ENCODE peak calls at places on chromosomes 6 and 20, in five cellular contexts. One of them, this sample, is unnamed.

GRCh38 chr6:30100585-30101422 is 12.1 kb downstream of the TRIM31 start:
- DNase-seq in gastrocnemius medialis: no peak
- DNase-seq in thoracic aorta: no peak
- DNase-seq in small intestine: peak
- DNase-seq in upper lobe of right lung: peak
- DNase-seq in this sample: no peak

GRCh38 chr6:131761061-131761761 is 46.6 kb upstream of the ENPP1 start:
- DNase-seq in thoracic aorta: no peak
- DNase-seq in gastrocnemius medialis: no peak
- DNase-seq in small intestine: no peak
- DNase-seq in upper lobe of right lung: no peak
- DNase-seq in this sample: peak

GRCh38 chr6:118918326-118918725 is 16.6 kb downstream of the MCM9 start:
- DNase-seq in small intestine: no peak
- DNase-seq in gastrocnemius medialis: no peak
- DNase-seq in thoracic aorta: no peak
- DNase-seq in upper lobe of right lung: no peak
- DNase-seq in this sample: no peak

GRCh38 chr20:20719411-20719810 is 7.0 kb upstream of the RALGAPA2 start:
- DNase-seq in small intestine: no peak
- DNase-seq in gastrocnemius medialis: no peak
- DNase-seq in thoracic aorta: no peak
- DNase-seq in upper lobe of right lung: no peak
- DNase-seq in this sample: no peak

GRCh38 chr20:25346349-25346748 is 44.3 kb downstream of the ABHD12 start:
- DNase-seq in upper lobe of right lung: no peak
- DNase-seq in gastrocnemius medialis: no peak
- DNase-seq in thoracic aorta: no peak
- DNase-seq in small intestine: no peak
- DNase-seq in this sample: no peak

GRCh38 chr6:110415297-110415916 is at the start of gene DDO:
- DNase-seq in upper lobe of right lung: peak
- DNase-seq in gastrocnemius medialis: peak
- DNase-seq in thoracic aorta: peak
- DNase-seq in small intestine: peak
- DNase-seq in this sample: peak

GRCh38 chr20:50017576-50018248 is 34.9 kb downstream of the SNAI1 start:
- DNase-seq in gastrocnemius medialis: no peak
- DNase-seq in upper lobe of right lung: no peak
- DNase-seq in small intestine: no peak
- DNase-seq in thoracic aorta: no peak
- DNase-seq in this sample: no peak

GRCh38 chr20:14337400-14338171 is at the start of gene FLRT3:
- DNase-seq in gastrocnemius medialis: peak
- DNase-seq in thoracic aorta: peak
- DNase-seq in upper lobe of right lung: peak
- DNase-seq in small intestine: peak
- DNase-seq in this sample: peak

GRCh38 chr20:19397676-19398075 is 185.2 kb downstream of the SLC24A3 start:
- DNase-seq in small intestine: no peak
- DNase-seq in upper lobe of right lung: no peak
- DNase-seq in gastrocnemius medialis: no peak
- DNase-seq in thoracic aorta: no peak
- DNase-seq in this sample: no peak

GRCh38 chr6:137839076-137839475 is 28.0 kb upstream of the TNFAIP3 start:
- DNase-seq in upper lobe of right lung: no peak
- DNase-seq in small intestine: no peak
- DNase-seq in thoracic aorta: no peak
- DNase-seq in gastrocnemius medialis: no peak
- DNase-seq in this sample: no peak

GRCh38 chr20:4341804-4342560 is 326.6 kb upstream of the RNF24 start:
- DNase-seq in thoracic aorta: no peak
- DNase-seq in gastrocnemius medialis: no peak
- DNase-seq in small intestine: no peak
- DNase-seq in upper lobe of right lung: no peak
- DNase-seq in this sample: peak

GRCh38 chr6:157471895-157472686 is 91.1 kb downstream of the ZDHHC14 start:
- DNase-seq in small intestine: no peak
- DNase-seq in gastrocnemius medialis: no peak
- DNase-seq in thoracic aorta: no peak
- DNase-seq in upper lobe of right lung: peak
- DNase-seq in this sample: no peak

GRCh38 chr6:107132330-107132954 is 17.1 kb upstream of the BEND3 start:
- DNase-seq in thoracic aorta: no peak
- DNase-seq in gastrocnemius medialis: no peak
- DNase-seq in upper lobe of right lung: no peak
- DNase-seq in small intestine: no peak
- DNase-seq in this sample: peak

GRCh38 chr20:46118481-46119020 is 437 bp downstream of the CD40 start:
- DNase-seq in small intestine: peak
- DNase-seq in upper lobe of right lung: peak
- DNase-seq in gastrocnemius medialis: peak
- DNase-seq in thoracic aorta: no peak
- DNase-seq in this sample: no peak

GRCh38 chr20:13784271-13784892 is 337 bp downstream of the ESF1 start:
- DNase-seq in gastrocnemius medialis: no peak
- DNase-seq in upper lobe of right lung: no peak
- DNase-seq in thoracic aorta: no peak
- DNase-seq in small intestine: no peak
- DNase-seq in this sample: no peak

GRCh38 chr20:19492116-19492515 is 265.9 kb upstream of the RIN2 start:
- DNase-seq in thoracic aorta: no peak
- DNase-seq in gastrocnemius medialis: no peak
- DNase-seq in small intestine: no peak
- DNase-seq in upper lobe of right lung: no peak
- DNase-seq in this sample: no peak

GRCh38 chr6:54710430-54710829 is 136.1 kb upstream of the FAM83B start:
- DNase-seq in gastrocnemius medialis: no peak
- DNase-seq in thoracic aorta: no peak
- DNase-seq in upper lobe of right lung: no peak
- DNase-seq in small intestine: no peak
- DNase-seq in this sample: no peak

GRCh38 chr6:98845201-98846020 is 11.0 kb downstream of the POU3F2 start:
- DNase-seq in small intestine: peak
- DNase-seq in gastrocnemius medialis: peak
- DNase-seq in thoracic aorta: no peak
- DNase-seq in upper lobe of right lung: peak
- DNase-seq in this sample: peak

DNA sequence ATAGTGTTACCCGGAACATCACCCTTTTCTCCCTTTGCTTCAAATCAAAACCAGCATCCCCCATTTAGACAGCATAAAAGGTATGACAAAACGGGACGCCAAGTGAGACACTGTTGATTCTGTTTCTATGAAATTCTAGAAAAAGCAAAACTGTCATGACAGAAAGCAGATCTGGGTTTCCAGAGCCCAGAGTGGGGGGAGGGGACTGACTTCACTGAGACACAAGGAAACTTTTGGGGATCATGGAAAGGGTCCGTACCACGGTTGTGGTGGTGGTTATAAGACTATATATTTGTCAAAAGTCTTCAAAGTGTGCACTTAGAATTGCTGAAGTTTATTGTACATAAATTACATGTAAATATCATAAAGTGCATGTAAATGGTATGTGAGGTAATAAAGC is 82.6 kb downstream of the SLC22A3 start:
- DNase-seq in small intestine: no peak
- DNase-seq in upper lobe of right lung: no peak
- DNase-seq in thoracic aorta: no peak
- DNase-seq in gastrocnemius medialis: no peak
- DNase-seq in this sample: no peak
- H3K27ac ChIP-seq in small intestine: peak
- H3K27ac ChIP-seq in upper lobe of right lung: no peak
- H3K27ac ChIP-seq in thoracic aorta: peak
- H3K27ac ChIP-seq in gastrocnemius medialis: peak
- H3K27ac ChIP-seq in this sample: no peak

GRCh38 chr6:170296423-170296745 is 5.5 kb upstream of the DLL1 start:
- DNase-seq in upper lobe of right lung: no peak
- DNase-seq in small intestine: no peak
- DNase-seq in thoracic aorta: no peak
- DNase-seq in gastrocnemius medialis: no peak
- DNase-seq in this sample: no peak
- H3K27ac ChIP-seq in upper lobe of right lung: no peak
- H3K27ac ChIP-seq in small intestine: peak
- H3K27ac ChIP-seq in thoracic aorta: no peak
- H3K27ac ChIP-seq in gastrocnemius medialis: no peak
- H3K27ac ChIP-seq in this sample: no peak

DNA sequence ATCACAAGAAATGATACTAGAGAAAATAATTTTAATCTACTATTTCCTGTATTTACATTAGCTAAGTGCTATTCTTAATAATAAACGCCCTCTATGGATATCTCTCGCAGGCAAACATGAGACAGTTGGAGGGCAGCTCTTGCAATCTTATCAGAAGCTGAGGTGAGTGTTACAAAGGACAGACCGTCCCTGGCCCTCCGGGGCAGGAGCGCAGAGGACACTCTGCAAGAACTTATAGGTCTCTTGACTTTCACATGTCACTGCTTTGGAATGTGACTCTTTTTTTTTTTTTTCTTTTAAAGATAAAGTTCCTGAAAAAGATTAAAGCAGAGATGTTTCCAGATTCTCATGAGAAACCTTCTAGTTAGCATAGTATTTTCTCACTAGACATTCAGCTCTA is 57.3 kb downstream of the SYTL3 start:
- DNase-seq in gastrocnemius medialis: peak
- DNase-seq in small intestine: peak
- DNase-seq in upper lobe of right lung: peak
- DNase-seq in thoracic aorta: no peak
- DNase-seq in this sample: peak
- H3K27ac ChIP-seq in gastrocnemius medialis: peak
- H3K27ac ChIP-seq in small intestine: peak
- H3K27ac ChIP-seq in upper lobe of right lung: peak
- H3K27ac ChIP-seq in thoracic aorta: peak
- H3K27ac ChIP-seq in this sample: no peak

DNA sequence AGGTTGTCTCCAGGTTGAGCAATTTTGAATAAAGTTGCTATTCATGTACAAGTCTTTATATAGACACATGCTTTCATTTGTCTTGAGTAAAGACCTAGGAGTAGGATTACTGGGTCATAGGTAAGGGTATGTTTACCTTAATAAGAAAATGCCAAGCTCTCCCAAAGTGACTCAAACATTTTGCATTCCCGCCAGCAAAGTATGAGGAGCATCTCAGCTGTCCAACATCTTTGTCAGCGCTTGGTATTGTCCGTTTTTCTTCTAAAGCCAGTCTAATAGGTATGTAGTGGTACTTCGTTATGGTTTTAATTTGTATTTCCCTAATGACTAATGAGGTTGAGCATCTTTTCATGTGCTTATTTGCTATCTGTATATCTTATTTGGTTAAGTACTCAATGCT is 67.2 kb downstream of the MAP3K5 start:
- DNase-seq in small intestine: no peak
- DNase-seq in gastrocnemius medialis: no peak
- DNase-seq in upper lobe of right lung: no peak
- DNase-seq in thoracic aorta: no peak
- DNase-seq in this sample: no peak
- H3K27ac ChIP-seq in small intestine: no peak
- H3K27ac ChIP-seq in gastrocnemius medialis: no peak
- H3K27ac ChIP-seq in upper lobe of right lung: no peak
- H3K27ac ChIP-seq in thoracic aorta: no peak
- H3K27ac ChIP-seq in this sample: no peak

DNA sequence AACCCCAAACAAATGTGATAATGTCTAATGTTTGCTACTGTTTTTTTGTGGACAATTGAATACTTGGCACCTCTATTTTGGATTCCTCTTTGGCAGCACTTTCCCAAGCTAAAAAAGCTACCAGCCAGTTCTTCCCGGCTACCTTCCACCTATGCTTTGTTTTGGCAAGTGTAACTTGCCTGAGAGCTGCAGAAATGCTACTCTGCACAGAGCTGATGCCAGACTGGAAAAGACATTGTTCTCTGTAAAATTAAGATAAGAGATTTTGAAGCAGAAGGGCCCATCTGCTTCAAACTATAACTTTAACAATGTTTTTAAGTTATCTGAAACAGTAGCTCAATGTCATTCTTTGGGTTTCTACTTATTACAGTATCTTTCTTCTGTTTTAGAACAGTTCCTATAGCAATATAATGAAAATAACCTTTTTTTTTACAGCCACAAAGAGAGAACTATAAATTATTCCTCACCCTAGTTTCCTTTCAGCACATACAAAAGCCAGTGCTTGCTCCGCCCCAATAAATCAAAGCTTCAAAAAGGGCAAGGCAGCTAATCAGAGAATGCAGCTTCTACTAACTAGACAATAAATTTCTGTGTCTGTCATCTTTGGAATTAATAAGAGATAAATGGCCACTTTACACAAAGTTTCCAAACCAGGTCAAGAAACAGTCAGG is 183.1 kb downstream of the UBE3D start:
- DNase-seq in small intestine: no peak
- DNase-seq in thoracic aorta: no peak
- DNase-seq in gastrocnemius medialis: no peak
- DNase-seq in upper lobe of right lung: no peak
- DNase-seq in this sample: no peak
- H3K27ac ChIP-seq in small intestine: no peak
- H3K27ac ChIP-seq in thoracic aorta: no peak
- H3K27ac ChIP-seq in gastrocnemius medialis: no peak
- H3K27ac ChIP-seq in upper lobe of right lung: no peak
- H3K27ac ChIP-seq in this sample: no peak

DNA sequence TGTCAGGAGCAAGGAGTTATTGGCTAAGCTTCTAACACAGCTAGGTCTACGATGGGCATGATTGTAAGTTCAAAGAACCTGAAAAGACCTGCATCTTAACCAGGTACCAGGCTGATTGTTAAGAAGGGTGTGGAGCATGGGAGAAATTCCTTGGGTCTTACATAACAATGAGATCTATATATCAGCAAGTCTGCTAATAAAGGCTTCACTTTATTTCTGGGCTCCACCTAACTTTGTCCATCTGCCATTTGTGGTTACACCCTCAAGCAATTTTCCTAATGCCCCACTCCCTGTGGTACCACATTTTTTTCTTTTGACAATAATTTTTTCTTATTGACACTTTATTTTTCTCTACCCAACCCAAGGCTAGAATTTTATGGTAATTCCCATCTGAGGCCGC is 223.5 kb upstream of the JAG1 start:
- DNase-seq in thoracic aorta: no peak
- DNase-seq in small intestine: peak
- DNase-seq in gastrocnemius medialis: no peak
- DNase-seq in upper lobe of right lung: no peak
- DNase-seq in this sample: no peak
- H3K27ac ChIP-seq in thoracic aorta: no peak
- H3K27ac ChIP-seq in small intestine: no peak
- H3K27ac ChIP-seq in gastrocnemius medialis: no peak
- H3K27ac ChIP-seq in upper lobe of right lung: no peak
- H3K27ac ChIP-seq in this sample: no peak

GRCh38 chr6:116543149-116543548 is 2.3 kb downstream of the TRAPPC3L start:
- DNase-seq in small intestine: no peak
- DNase-seq in gastrocnemius medialis: no peak
- DNase-seq in thoracic aorta: no peak
- DNase-seq in upper lobe of right lung: no peak
- DNase-seq in this sample: peak
- H3K27ac ChIP-seq in small intestine: no peak
- H3K27ac ChIP-seq in gastrocnemius medialis: no peak
- H3K27ac ChIP-seq in thoracic aorta: no peak
- H3K27ac ChIP-seq in upper lobe of right lung: no peak
- H3K27ac ChIP-seq in this sample: no peak